ENCODE peak calls at places on chromosomes 12 and 14, in eight cellular contexts. S is IMR-90, F is breast epithelium, T is stomach, B is K562, X is Peyer's patch, Q is heart left ventricle, M is uterus. Z is an unnamed sample. For H3K9me3, the result is how much of the 10 kb centered on the place peaks cover.

GRCh38 chr12:9084417-9084816 is 31.3 kb downstream of the A2M start:
- DNase-seq in X (no peak), M (no peak), T (no peak), B (no peak), S (no peak), Q (no peak), F (no peak), Z (no peak)

GRCh38 chr12:26369588-26369987 is 174.2 kb downstream of the SSPN start:
- DNase-seq in T (no peak), F (no peak), Q (no peak), X (no peak), M (no peak), B (peak), S (peak), Z (no peak)

GRCh38 chr14:105092124-105092911 is 27.1 kb upstream of the GPR132 start:
- DNase-seq in M (peak), S (no peak), X (peak), Q (peak), T (peak), F (peak), B (no peak), Z (peak)

GRCh38 chr12:1517007-1517406 is 77.4 kb downstream of the FBXL14 start:
- DNase-seq in F (no peak), T (no peak), X (no peak), B (no peak), Q (no peak), S (peak), M (no peak), Z (no peak)

GRCh38 chr12:47985596-47986265 is 18.5 kb downstream of the COL2A1 start:
- DNase-seq in F (peak), X (no peak), T (no peak), B (no peak), M (no peak), Q (no peak), S (no peak), Z (no peak)

GRCh38 chr12:116483959-116484699 is 75.1 kb upstream of the MAP1LC3B2 start:
- DNase-seq in M (peak), F (no peak), B (no peak), T (no peak), X (no peak), S (no peak), Q (no peak), Z (no peak)

GRCh38 chr14:36663404-36664321 is 2.0 kb downstream of the PAX9 start:
- DNase-seq in Q (no peak), S (no peak), M (no peak), F (no peak), B (no peak), X (no peak), T (no peak), Z (peak)

GRCh38 chr14:64730061-64730440 is 25.8 kb downstream of the PLEKHG3 start:
- DNase-seq in S (no peak), B (no peak), F (no peak), X (peak), M (no peak), T (no peak), Q (no peak), Z (no peak)

GRCh38 chr14:31944256-31945073 is 132.6 kb upstream of the ARHGAP5 start:
- DNase-seq in T (peak), F (no peak), M (no peak), X (peak), S (no peak), Q (no peak), B (peak), Z (no peak)

GRCh38 chr14:71714225-71714624 is 218.0 kb upstream of the RGS6 start:
- DNase-seq in S (peak), F (no peak), M (no peak), X (no peak), B (no peak), T (no peak), Q (no peak), Z (no peak)

GRCh38 chr14:71363961-71364360 is 456.7 kb downstream of the PCNX1 start:
- DNase-seq in Q (no peak), X (no peak), S (peak), M (no peak), B (no peak), F (no peak), T (no peak), Z (no peak)

GRCh38 chr12:78928200-78929074 is 63.9 kb downstream of the SYT1 start:
- DNase-seq in X (no peak), F (no peak), S (peak), B (no peak), Q (no peak), M (no peak), T (no peak), Z (no peak)

GRCh38 chr12:124143726-124144125 is 151.2 kb upstream of the RFLNA start:
- DNase-seq in M (no peak), X (no peak), B (no peak), Q (no peak), F (no peak), S (no peak), T (peak), Z (no peak)

GRCh38 chr12:3004655-3005565 is 45.7 kb downstream of the TEAD4 start:
- DNase-seq in M (no peak), Q (no peak), B (no peak), X (no peak), F (no peak), T (no peak), S (no peak), Z (peak)

GRCh38 chr12:47014474-47014873 is 64.9 kb upstream of the PCED1B start:
- DNase-seq in S (peak), B (no peak), M (no peak), T (no peak), F (no peak), X (no peak), Q (no peak), Z (no peak)

GRCh38 chr12:3683670-3684069 is 69.2 kb downstream of the CRACR2A start:
- DNase-seq in X (no peak), M (no peak), F (no peak), Q (no peak), B (peak), T (no peak), S (peak), Z (no peak)

GRCh38 chr14:50083467-50084337 is 32.7 kb downstream of the VCPKMT start:
- DNase-seq in T (no peak), S (peak), B (no peak), F (no peak), M (no peak), Q (no peak), X (no peak), Z (no peak)

DNA sequence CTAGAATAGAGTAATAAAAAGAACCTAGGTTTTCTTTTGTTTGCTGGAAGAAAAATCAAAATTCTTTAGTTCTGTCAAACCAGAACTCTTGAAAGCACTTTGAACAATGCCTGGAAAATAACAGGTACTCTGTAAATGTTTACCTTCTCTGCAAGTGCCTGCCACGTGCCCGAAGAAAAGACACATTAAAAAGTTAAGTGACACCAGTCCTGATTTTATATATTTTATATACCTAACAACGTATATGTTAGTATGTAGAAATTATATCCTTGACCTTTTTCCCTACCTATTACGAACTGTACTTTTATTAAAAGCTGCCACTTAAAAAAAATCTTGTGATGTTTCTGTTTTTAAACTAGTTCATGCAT is 992 bp downstream of the THAP2 start:
- DNase-seq in F (no peak), M (no peak), T (peak), X (no peak), B (no peak), S (no peak), Q (no peak), Z (no peak)
- H3K27ac ChIP-seq in F (peak), M (peak), T (peak), X (no peak), B (peak), S (no peak), Q (peak), Z (peak)

DNA sequence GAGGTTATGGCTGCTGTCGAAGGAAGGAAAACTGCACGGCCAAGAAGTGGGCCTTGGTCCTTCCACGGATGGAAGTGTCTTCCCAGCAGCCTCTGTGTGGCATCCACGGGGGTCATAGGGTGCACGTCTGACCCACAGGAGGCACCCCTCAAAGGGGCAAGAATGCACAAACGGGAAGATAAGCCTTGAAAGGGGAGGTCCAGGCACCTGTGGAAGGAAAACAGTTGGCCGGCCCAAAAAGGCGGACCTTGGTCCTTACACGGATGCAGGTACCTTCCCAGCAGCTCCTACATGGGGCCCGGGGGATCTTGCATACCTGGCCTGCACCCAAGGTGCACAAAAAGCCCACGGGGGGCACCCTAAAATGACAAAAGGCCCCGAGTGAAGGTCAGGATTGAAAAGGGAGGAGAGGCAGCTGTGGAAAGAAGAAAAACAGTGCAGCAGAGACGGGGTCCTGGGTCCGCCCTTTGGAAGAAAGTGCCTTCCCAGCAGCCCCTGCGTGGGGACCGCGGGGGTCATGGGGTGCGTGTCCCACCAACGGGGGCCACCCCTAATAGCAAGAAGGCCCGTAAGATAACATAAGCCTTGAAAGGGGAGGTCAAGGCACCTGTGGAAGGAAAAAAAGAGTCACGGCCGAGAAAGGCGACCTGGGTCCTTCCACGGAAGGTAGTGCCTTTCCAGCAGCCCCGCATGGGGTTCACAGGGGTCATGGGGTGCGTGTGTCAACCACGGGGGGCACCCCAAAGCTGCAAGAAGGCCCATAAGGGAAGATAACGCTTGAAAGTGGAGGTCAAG is 276.1 kb downstream of the ALG10 start:
- DNase-seq in T (no peak), M (no peak), S (no peak), B (no peak), F (no peak), Q (peak), X (peak), Z (no peak)
- H3K9me3 ChIP-seq in T (half or more), M (under half), S (half or more), B (under half), F (half or more), Q (under half), X (under half), Z (under half)

DNA sequence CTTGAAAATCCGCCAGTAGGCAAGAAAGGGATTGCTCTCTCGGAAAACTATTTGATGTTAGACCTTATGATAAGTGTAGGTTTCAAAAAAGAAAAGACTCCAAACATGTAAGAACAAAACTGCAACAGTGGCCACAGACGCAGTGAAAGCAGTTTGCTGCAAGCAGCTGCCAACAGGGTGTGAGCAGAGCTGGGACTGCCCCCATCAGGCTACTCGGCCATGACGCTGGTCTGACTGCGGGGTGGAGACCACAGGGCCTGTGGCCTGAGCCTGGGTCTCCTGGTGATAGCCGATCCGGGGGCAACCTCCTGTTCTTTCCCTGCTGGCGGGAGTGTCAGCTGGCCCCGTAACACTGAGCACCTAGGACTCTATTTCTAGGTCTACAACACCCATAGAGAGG is 63.2 kb downstream of the AMN start:
- DNase-seq in Q (no peak), X (no peak), M (no peak), S (no peak), T (no peak), B (no peak), F (no peak), Z (no peak)
- TF ChIP-seq POLR2A in Q (no peak), X (no peak), M (no peak), S (no peak), T (no peak), B (no peak), F (no peak), Z (no peak)

DNA sequence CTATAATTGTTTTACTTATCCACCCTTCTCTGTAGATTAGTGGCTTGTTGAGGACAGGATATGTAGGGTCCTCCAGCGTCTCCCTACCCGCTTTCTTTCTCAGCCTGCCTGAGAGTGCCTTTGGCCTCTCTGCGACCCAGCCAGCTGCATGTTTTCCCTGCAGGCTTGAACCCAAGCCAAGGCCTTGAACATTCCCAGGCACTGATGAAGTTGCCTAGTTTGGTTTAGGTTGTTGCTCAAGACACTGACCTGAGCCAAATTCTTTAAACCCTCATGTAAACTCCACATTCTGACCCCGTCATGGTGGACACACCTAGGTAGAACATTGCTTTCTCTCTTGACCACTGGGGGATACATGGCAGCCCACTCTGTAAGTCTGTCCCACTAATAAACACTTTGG is 33.4 kb upstream of the TXNRD1 start:
- DNase-seq in T (peak), F (no peak), Q (peak), M (peak), S (peak), X (no peak), B (no peak), Z (peak)
- H3K27ac ChIP-seq in T (peak), F (peak), Q (no peak), M (peak), S (peak), X (peak), B (no peak), Z (no peak)

GRCh38 chr12:256225-256624 is 6.4 kb downstream of the SLC6A13 start:
- DNase-seq in B (no peak), F (no peak), T (no peak), Q (no peak), S (no peak), X (no peak), M (no peak), Z (no peak)

GRCh38 chr12:254039-254438 is 8.6 kb downstream of the SLC6A13 start:
- DNase-seq in S (no peak), F (no peak), Q (no peak), B (no peak), X (no peak), M (no peak), T (no peak), Z (no peak)

GRCh38 chr12:254912-255311 is 7.7 kb downstream of the SLC6A13 start:
- DNase-seq in T (no peak), Q (no peak), M (no peak), B (no peak), F (no peak), X (no peak), S (no peak), Z (no peak)

GRCh38 chr12:257521-258321 is 4.9 kb downstream of the SLC6A13 start:
- DNase-seq in S (no peak), T (no peak), X (no peak), Q (no peak), B (no peak), M (no peak), F (no peak), Z (no peak)

DNA sequence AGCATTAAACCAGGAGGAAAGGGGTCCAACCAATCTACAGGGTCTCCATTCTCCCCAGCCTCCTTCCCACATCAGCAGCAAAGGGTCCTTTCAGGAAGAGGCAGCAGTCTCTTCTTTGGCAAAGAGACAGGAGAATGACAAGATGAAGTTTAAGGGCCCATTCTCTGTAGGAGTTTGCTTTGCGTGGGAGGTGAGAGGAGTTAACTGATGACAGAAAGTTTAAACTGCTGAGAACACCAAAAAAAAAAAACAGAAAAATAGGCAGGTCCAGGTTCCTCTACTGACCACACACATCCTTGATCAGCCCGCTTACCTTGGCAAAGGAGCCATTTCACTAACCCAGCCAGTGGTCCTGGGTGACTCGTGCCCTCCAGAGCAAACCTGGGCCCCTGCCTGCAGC is 5.7 kb downstream of the SLC6A13 start:
- DNase-seq in T (no peak), S (no peak), X (no peak), F (no peak), Q (no peak), B (peak), M (no peak), Z (no peak)
- H3K9me3 ChIP-seq in T (under half), S (under half), X (under half), F (under half), Q (under half), B (under half), M (under half), Z (under half)

DNA sequence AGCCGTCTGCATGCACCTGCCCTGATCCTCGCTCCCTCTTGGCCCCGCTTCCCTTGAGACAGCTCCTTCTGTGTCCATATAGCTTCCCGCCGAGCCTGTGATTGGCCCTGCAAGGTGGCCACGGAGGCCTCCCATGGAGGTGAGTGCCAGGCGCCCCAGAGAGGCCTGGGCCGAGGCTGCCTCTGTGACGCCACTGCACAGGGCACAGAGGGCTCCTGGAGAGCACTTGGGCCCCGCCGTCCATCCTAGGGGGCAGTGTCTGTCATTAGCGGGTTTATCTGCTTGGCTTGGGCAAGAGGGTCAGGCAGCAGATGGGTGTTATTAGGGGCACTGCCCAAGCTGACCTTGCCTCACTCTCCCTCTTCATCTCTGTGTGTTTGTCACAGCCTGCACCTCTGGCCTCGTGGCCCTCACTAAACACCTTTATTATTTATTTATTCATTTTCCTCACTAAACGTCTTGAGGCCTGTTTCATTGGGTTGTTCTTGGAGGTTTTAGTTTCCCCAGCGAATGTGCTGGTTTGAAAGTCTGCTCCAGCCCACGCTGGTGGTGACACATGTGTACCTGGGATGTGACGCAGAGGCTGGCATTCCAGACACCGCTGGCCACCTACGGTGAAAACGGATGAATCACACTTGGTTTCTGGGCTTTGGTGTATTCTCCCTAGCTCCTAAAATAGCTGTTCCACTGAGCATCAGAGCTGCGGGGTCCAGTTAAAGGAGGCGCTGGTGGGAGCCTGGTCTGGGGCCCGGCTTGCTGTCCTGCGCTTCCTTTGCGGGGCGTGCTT is 5.9 kb downstream of the ZFYVE21 start:
- DNase-seq in S (peak), T (no peak), F (no peak), Q (no peak), M (no peak), X (no peak), B (no peak), Z (no peak)
- TF ChIP-seq POLR2A in S (no peak), T (no peak), F (no peak), Q (no peak), M (no peak), X (no peak), B (no peak), Z (no peak)

GRCh38 chr12:55730447-55730820 is 1.6 kb upstream of the CD63 start:
- DNase-seq in M (no peak), B (no peak), Q (no peak), T (no peak), F (no peak), S (no peak), X (no peak), Z (no peak)
- H3K27ac ChIP-seq in M (peak), B (peak), Q (peak), T (peak), F (peak), S (peak), X (peak), Z (peak)

Z was measured in thyroid gland.